ENCODE peak calls at places on chromosomes 1 and 21, in seven cellular contexts. B, M, O, K, V, C and A are unnamed samples.

GRCh38 chr1:67009792-67010191 is 44.2 kb downstream of the SLC35D1 start:
- DNase-seq in M (no peak), V (no peak), C (no peak), B (no peak), K (no peak), O (no peak), A (no peak)

GRCh38 chr1:21381354-21381753 is 58.6 kb upstream of the NBPF3 start:
- DNase-seq in M (no peak), B (no peak), K (no peak), O (no peak), C (no peak), V (no peak), A (no peak)

GRCh38 chr1:16175610-16176553 is 20.0 kb upstream of the EPHA2 start:
- DNase-seq in B (no peak), C (no peak), M (no peak), O (peak), K (peak), V (peak), A (no peak)

GRCh38 chr1:184888505-184888904 is 85.8 kb downstream of the NIBAN1 start:
- DNase-seq in B (peak), O (peak), M (no peak), C (no peak), V (no peak), K (no peak), A (no peak)

GRCh38 chr1:34101151-34101550 is 63.9 kb downstream of the CSMD2 start:
- DNase-seq in V (no peak), K (no peak), B (no peak), O (peak), M (no peak), C (no peak), A (no peak)

GRCh38 chr1:36118396-36118795 is 6.6 kb downstream of the COL8A2 start:
- DNase-seq in C (no peak), O (no peak), M (no peak), V (no peak), K (no peak), B (no peak), A (no peak)

GRCh38 chr1:3819626-3820245 is 23.4 kb upstream of the LRRC47 start:
- DNase-seq in M (no peak), C (no peak), O (no peak), V (no peak), B (no peak), K (peak), A (no peak)

GRCh38 chr1:36511804-36512798 is 29.4 kb upstream of the CSF3R start:
- DNase-seq in O (no peak), C (no peak), K (no peak), B (no peak), M (no peak), V (no peak), A (no peak)

GRCh38 chr1:36321119-36321951 is 2.1 kb downstream of the EVA1B start:
- DNase-seq in C (no peak), B (no peak), K (peak), O (peak), V (peak), M (no peak), A (no peak)

GRCh38 chr1:208120426-208120790 is 123.8 kb downstream of the PLXNA2 start:
- DNase-seq in O (no peak), K (no peak), B (no peak), C (no peak), V (no peak), M (no peak), A (no peak)

GRCh38 chr1:111290640-111291039 is at the start of gene CHIA:
- DNase-seq in B (no peak), V (no peak), C (no peak), M (no peak), K (no peak), O (no peak), A (no peak)

GRCh38 chr1:84711091-84711490 is 20.8 kb upstream of the SSX2IP start:
- DNase-seq in M (no peak), K (no peak), O (no peak), B (no peak), V (no peak), C (no peak), A (no peak)

GRCh38 chr1:94925561-94926364 is 1.1 kb downstream of the CNN3 start:
- DNase-seq in B (peak), V (peak), C (no peak), K (peak), M (no peak), O (peak), A (no peak)

GRCh38 chr1:41583658-41584570 is 99.4 kb upstream of the EDN2 start:
- DNase-seq in V (no peak), K (no peak), C (no peak), M (no peak), O (no peak), B (no peak), A (no peak)

GRCh38 chr1:160127381-160127780 is 11.8 kb downstream of the ATP1A2 start:
- DNase-seq in M (no peak), O (no peak), V (no peak), C (no peak), K (peak), B (no peak), A (no peak)

GRCh38 chr1:231039161-231040018 is 664 bp downstream of the FAM89A start:
- DNase-seq in B (peak), K (peak), C (no peak), M (peak), O (peak), V (no peak), A (no peak)

GRCh38 chr21:15682977-15683376 is 46.8 kb upstream of the USP25 start:
- DNase-seq in K (no peak), C (no peak), B (no peak), V (no peak), M (no peak), O (peak), A (no peak)

GRCh38 chr1:241413386-241413785 is 56.4 kb upstream of the RGS7 start:
- DNase-seq in K (no peak), V (no peak), M (no peak), B (no peak), C (no peak), O (peak), A (no peak)

GRCh38 chr1:86825294-86825693 is 88.6 kb downstream of the SELENOF start:
- DNase-seq in C (no peak), M (no peak), V (no peak), K (no peak), B (no peak), O (peak), A (no peak)

GRCh38 chr21:35508389-35508888 is 459.3 kb upstream of the RUNX1 start:
- DNase-seq in O (peak), C (no peak), K (no peak), M (no peak), V (no peak), B (peak), A (peak)

GRCh38 chr1:197363855-197364254 is 95.8 kb downstream of the CRB1 start:
- DNase-seq in O (no peak), B (no peak), C (no peak), V (no peak), M (no peak), K (peak), A (no peak)

GRCh38 chr1:233368784-233369120 is 41.2 kb downstream of the MAP3K21 start:
- DNase-seq in O (no peak), C (no peak), M (no peak), B (no peak), V (no peak), K (no peak), A (no peak)